ENCODE peak calls at places on chromosomes 7 and 10, in six cellular contexts. One of them, this sample, is unnamed. For H3K4me1, the result is how much of the 10 kb centered on the place peaks cover.

GRCh38 chr7:42976371-42976770 is 44.2 kb downstream of the MRPL32 start:
- DNase-seq in HCT116: no peak
- DNase-seq in GM12878: no peak
- DNase-seq in K562: no peak
- DNase-seq in SK-N-SH: no peak
- DNase-seq in H1: no peak
- DNase-seq in this sample: no peak

GRCh38 chr7:47672966-47673365 is 91.1 kb upstream of the TNS3 start:
- DNase-seq in HCT116: no peak
- DNase-seq in GM12878: no peak
- DNase-seq in K562: no peak
- DNase-seq in SK-N-SH: no peak
- DNase-seq in H1: no peak
- DNase-seq in this sample: no peak

GRCh38 chr7:104196161-104196560 is 11.7 kb downstream of the ORC5 start:
- DNase-seq in HCT116: no peak
- DNase-seq in GM12878: no peak
- DNase-seq in K562: no peak
- DNase-seq in SK-N-SH: no peak
- DNase-seq in H1: no peak
- DNase-seq in this sample: no peak

GRCh38 chr10:45612741-45613140 is 59.8 kb downstream of the ZFAND4 start:
- DNase-seq in HCT116: no peak
- DNase-seq in GM12878: no peak
- DNase-seq in K562: no peak
- DNase-seq in SK-N-SH: no peak
- DNase-seq in H1: no peak
- DNase-seq in this sample: no peak

GRCh38 chr7:93516834-93517233 is 57.7 kb downstream of the CALCR start:
- DNase-seq in HCT116: no peak
- DNase-seq in GM12878: no peak
- DNase-seq in K562: no peak
- DNase-seq in SK-N-SH: no peak
- DNase-seq in H1: no peak
- DNase-seq in this sample: no peak

GRCh38 chr10:96794786-96795733 is 37.0 kb upstream of the LCOR start:
- DNase-seq in HCT116: no peak
- DNase-seq in GM12878: no peak
- DNase-seq in K562: no peak
- DNase-seq in SK-N-SH: no peak
- DNase-seq in H1: no peak
- DNase-seq in this sample: no peak

GRCh38 chr7:114533151-114533550 is 118.5 kb downstream of the FOXP2 start:
- DNase-seq in HCT116: no peak
- DNase-seq in GM12878: no peak
- DNase-seq in K562: no peak
- DNase-seq in SK-N-SH: no peak
- DNase-seq in H1: no peak
- DNase-seq in this sample: no peak

GRCh38 chr10:127694580-127695193 is 42.3 kb upstream of the FOXI2 start:
- DNase-seq in HCT116: peak
- DNase-seq in GM12878: no peak
- DNase-seq in K562: peak
- DNase-seq in SK-N-SH: peak
- DNase-seq in H1: peak
- DNase-seq in this sample: peak

GRCh38 chr7:51950811-51951210 is 634.2 kb upstream of the COBL start:
- DNase-seq in HCT116: no peak
- DNase-seq in GM12878: no peak
- DNase-seq in K562: no peak
- DNase-seq in SK-N-SH: peak
- DNase-seq in H1: no peak
- DNase-seq in this sample: peak

GRCh38 chr10:78028438-78029293 is 649 bp downstream of the POLR3A start:
- DNase-seq in HCT116: no peak
- DNase-seq in GM12878: no peak
- DNase-seq in K562: no peak
- DNase-seq in SK-N-SH: no peak
- DNase-seq in H1: no peak
- DNase-seq in this sample: no peak

GRCh38 chr10:11337516-11337915 is 273.9 kb downstream of the USP6NL start:
- DNase-seq in HCT116: no peak
- DNase-seq in GM12878: no peak
- DNase-seq in K562: no peak
- DNase-seq in SK-N-SH: no peak
- DNase-seq in H1: no peak
- DNase-seq in this sample: no peak

GRCh38 chr10:79098596-79099015 is 29.8 kb downstream of the ZMIZ1 start:
- DNase-seq in HCT116: no peak
- DNase-seq in GM12878: peak
- DNase-seq in K562: no peak
- DNase-seq in SK-N-SH: no peak
- DNase-seq in H1: no peak
- DNase-seq in this sample: no peak

GRCh38 chr10:119724630-119725549 is 960 bp upstream of the INPP5F start:
- DNase-seq in HCT116: no peak
- DNase-seq in GM12878: no peak
- DNase-seq in K562: no peak
- DNase-seq in SK-N-SH: no peak
- DNase-seq in H1: peak
- DNase-seq in this sample: no peak

GRCh38 chr10:111211756-111212155 is 134.9 kb downstream of the ADRA2A start:
- DNase-seq in HCT116: no peak
- DNase-seq in GM12878: no peak
- DNase-seq in K562: no peak
- DNase-seq in SK-N-SH: no peak
- DNase-seq in H1: no peak
- DNase-seq in this sample: no peak

GRCh38 chr7:6175642-6176041 is 96.8 kb downstream of the CYTH3 start:
- DNase-seq in HCT116: no peak
- DNase-seq in GM12878: no peak
- DNase-seq in K562: no peak
- DNase-seq in SK-N-SH: no peak
- DNase-seq in H1: no peak
- DNase-seq in this sample: no peak

GRCh38 chr10:120586471-120586872 is 129.4 kb downstream of the PLPP4 start:
- DNase-seq in HCT116: no peak
- DNase-seq in GM12878: no peak
- DNase-seq in K562: no peak
- DNase-seq in SK-N-SH: no peak
- DNase-seq in H1: no peak
- DNase-seq in this sample: no peak

GRCh38 chr10:100346765-100347567 is at the start of gene SCD:
- DNase-seq in HCT116: peak
- DNase-seq in GM12878: peak
- DNase-seq in K562: peak
- DNase-seq in SK-N-SH: peak
- DNase-seq in H1: peak
- DNase-seq in this sample: peak

GRCh38 chr10:104638861-104639594 is 2.1 kb upstream of the SORCS3 start:
- DNase-seq in HCT116: no peak
- DNase-seq in GM12878: no peak
- DNase-seq in K562: peak
- DNase-seq in SK-N-SH: peak
- DNase-seq in H1: peak
- DNase-seq in this sample: no peak

GRCh38 chr7:151115121-151115835 is 29.0 kb downstream of the AGAP3 start:
- DNase-seq in HCT116: no peak
- DNase-seq in GM12878: no peak
- DNase-seq in K562: no peak
- DNase-seq in SK-N-SH: peak
- DNase-seq in H1: peak
- DNase-seq in this sample: no peak

GRCh38 chr10:119750391-119751230 is 24.8 kb downstream of the INPP5F start:
- DNase-seq in HCT116: peak
- DNase-seq in GM12878: peak
- DNase-seq in K562: peak
- DNase-seq in SK-N-SH: peak
- DNase-seq in H1: peak
- DNase-seq in this sample: peak

GRCh38 chr7:2774935-2775334 is 69.2 kb downstream of the GNA12 start:
- DNase-seq in HCT116: no peak
- DNase-seq in GM12878: no peak
- DNase-seq in K562: no peak
- DNase-seq in SK-N-SH: no peak
- DNase-seq in H1: no peak
- DNase-seq in this sample: no peak

GRCh38 chr10:22468570-22469320 is 123.4 kb downstream of the SPAG6 start:
- DNase-seq in HCT116: no peak
- DNase-seq in GM12878: no peak
- DNase-seq in K562: no peak
- DNase-seq in SK-N-SH: no peak
- DNase-seq in H1: no peak
- DNase-seq in this sample: no peak

GRCh38 chr10:72277996-72278667 is 4.4 kb downstream of the DDIT4 start:
- DNase-seq in HCT116: no peak
- DNase-seq in GM12878: no peak
- DNase-seq in K562: no peak
- DNase-seq in SK-N-SH: no peak
- DNase-seq in H1: no peak
- DNase-seq in this sample: no peak

GRCh38 chr10:115829501-115830215 is 443.3 kb downstream of the GFRA1 start:
- DNase-seq in HCT116: no peak
- DNase-seq in GM12878: no peak
- DNase-seq in K562: no peak
- DNase-seq in SK-N-SH: no peak
- DNase-seq in H1: no peak
- DNase-seq in this sample: no peak
- TF ChIP-seq YY1 in HCT116: no peak
- TF ChIP-seq YY1 in GM12878: no peak
- TF ChIP-seq YY1 in K562: no peak
- TF ChIP-seq YY1 in SK-N-SH: no peak
- TF ChIP-seq YY1 in H1: no peak
- TF ChIP-seq YY1 in this sample: no peak

DNA sequence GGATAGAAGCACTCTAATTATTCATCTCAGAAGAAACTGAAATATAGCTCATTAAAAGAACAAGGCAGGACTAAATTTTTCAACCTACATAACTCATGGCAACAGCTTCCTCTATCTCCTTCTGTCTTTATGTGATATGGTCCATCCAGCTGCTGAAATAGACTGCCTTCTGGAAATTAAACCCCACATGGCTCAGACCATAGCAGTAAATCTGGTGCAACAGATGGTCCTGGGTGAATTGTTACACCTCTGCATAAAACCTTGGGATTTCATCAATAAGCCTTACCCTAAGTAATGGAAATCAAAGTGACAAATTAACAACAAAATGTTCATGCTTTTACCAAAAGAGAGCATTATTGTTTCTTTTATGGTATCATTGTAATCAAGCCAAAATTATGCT is 205.7 kb upstream of the CSTF2T start:
- DNase-seq in HCT116: no peak
- DNase-seq in GM12878: no peak
- DNase-seq in K562: no peak
- DNase-seq in SK-N-SH: no peak
- DNase-seq in H1: no peak
- DNase-seq in this sample: no peak
- H3K4me1 ChIP-seq in HCT116: under half
- H3K4me1 ChIP-seq in GM12878: under half
- H3K4me1 ChIP-seq in K562: under half
- H3K4me1 ChIP-seq in SK-N-SH: under half
- H3K4me1 ChIP-seq in H1: under half
- H3K4me1 ChIP-seq in this sample: under half

GRCh38 chr7:24582171-24582570 is 8.9 kb downstream of the PALS2 start:
- DNase-seq in HCT116: no peak
- DNase-seq in GM12878: no peak
- DNase-seq in K562: no peak
- DNase-seq in SK-N-SH: no peak
- DNase-seq in H1: no peak
- DNase-seq in this sample: no peak

GRCh38 chr7:24591152-24591551 is 17.9 kb downstream of the PALS2 start:
- DNase-seq in HCT116: no peak
- DNase-seq in GM12878: no peak
- DNase-seq in K562: no peak
- DNase-seq in SK-N-SH: no peak
- DNase-seq in H1: no peak
- DNase-seq in this sample: no peak

DNA sequence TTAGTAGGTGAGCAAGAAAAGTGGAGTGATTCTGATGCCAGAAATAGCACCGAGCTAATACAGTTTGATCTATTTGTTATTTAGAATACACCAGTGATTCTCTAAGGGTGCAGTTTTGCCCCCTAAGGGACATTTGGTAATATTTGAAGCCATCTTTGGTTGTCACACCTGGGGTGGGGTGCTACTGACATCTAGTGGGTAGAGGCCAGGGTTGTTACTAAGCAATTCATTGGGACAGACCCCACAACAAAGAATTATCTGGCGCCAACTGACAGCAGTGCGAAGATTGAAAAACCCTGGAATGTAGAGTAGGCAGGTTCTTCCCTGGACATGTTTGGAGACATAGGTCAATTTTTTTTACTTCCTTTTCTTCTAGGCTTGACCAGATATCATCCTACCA is 14.6 kb downstream of the PALS2 start:
- DNase-seq in HCT116: no peak
- DNase-seq in GM12878: no peak
- DNase-seq in K562: no peak
- DNase-seq in SK-N-SH: no peak
- DNase-seq in H1: peak
- DNase-seq in this sample: peak
- TF ChIP-seq YY1 in HCT116: peak
- TF ChIP-seq YY1 in GM12878: peak
- TF ChIP-seq YY1 in K562: peak
- TF ChIP-seq YY1 in SK-N-SH: no peak
- TF ChIP-seq YY1 in H1: peak
- TF ChIP-seq YY1 in this sample: no peak

GRCh38 chr10:123936426-123936825 is 44.8 kb upstream of the CPXM2 start:
- DNase-seq in HCT116: no peak
- DNase-seq in GM12878: no peak
- DNase-seq in K562: no peak
- DNase-seq in SK-N-SH: no peak
- DNase-seq in H1: no peak
- DNase-seq in this sample: no peak

GRCh38 chr10:123939591-123939990 is 48.0 kb upstream of the CPXM2 start:
- DNase-seq in HCT116: no peak
- DNase-seq in GM12878: no peak
- DNase-seq in K562: no peak
- DNase-seq in SK-N-SH: no peak
- DNase-seq in H1: no peak
- DNase-seq in this sample: no peak

GRCh38 chr10:123935680-123936079 is 44.1 kb upstream of the CPXM2 start:
- DNase-seq in HCT116: no peak
- DNase-seq in GM12878: no peak
- DNase-seq in K562: no peak
- DNase-seq in SK-N-SH: no peak
- DNase-seq in H1: no peak
- DNase-seq in this sample: no peak

GRCh38 chr10:123930340-123931001 is 38.9 kb upstream of the CPXM2 start:
- DNase-seq in HCT116: no peak
- DNase-seq in GM12878: no peak
- DNase-seq in K562: no peak
- DNase-seq in SK-N-SH: no peak
- DNase-seq in H1: no peak
- DNase-seq in this sample: no peak

GRCh38 chr10:123934846-123935245 is 43.2 kb upstream of the CPXM2 start:
- DNase-seq in HCT116: no peak
- DNase-seq in GM12878: no peak
- DNase-seq in K562: no peak
- DNase-seq in SK-N-SH: no peak
- DNase-seq in H1: no peak
- DNase-seq in this sample: no peak
- H3K4me1 ChIP-seq in HCT116: under half
- H3K4me1 ChIP-seq in GM12878: under half
- H3K4me1 ChIP-seq in K562: under half
- H3K4me1 ChIP-seq in SK-N-SH: under half
- H3K4me1 ChIP-seq in H1: under half
- H3K4me1 ChIP-seq in this sample: under half

This sample was measured in NT2/D1.